ENCODE peak calls at places on chromosomes 6 and 20, in ten cellular contexts. D, O, B, K, L, I, J, S, A and T are unnamed samples.

GRCh38 chr6:169723991-169724553 is at the start of gene PHF10:
- DNase-seq in B (no peak), A (peak), K (peak), J (peak), L (peak), I (no peak), O (no peak), D (no peak), S (no peak), T (peak)

GRCh38 chr20:15139522-15139921 is 802.1 kb upstream of the FLRT3 start:
- DNase-seq in A (no peak), D (no peak), S (no peak), L (no peak), J (no peak), O (no peak), I (no peak), B (no peak), K (no peak), T (no peak)

GRCh38 chr6:142058216-142058925 is 74.4 kb upstream of the GJE1 start:
- DNase-seq in I (no peak), J (no peak), B (no peak), S (no peak), D (no peak), O (no peak), K (no peak), A (no peak), L (no peak), T (no peak)

GRCh38 chr20:33267691-33268090 is 15.3 kb upstream of the BPIFB1 start:
- DNase-seq in J (no peak), I (no peak), B (no peak), O (no peak), D (no peak), K (no peak), S (no peak), L (no peak), A (no peak), T (no peak)

GRCh38 chr6:133551847-133552331 is 310.7 kb downstream of the EYA4 start:
- DNase-seq in A (no peak), K (peak), O (no peak), B (peak), L (no peak), S (peak), D (peak), J (peak), I (no peak), T (no peak)

GRCh38 chr6:116971959-116972358 is 94.9 kb downstream of the RFX6 start:
- DNase-seq in L (no peak), K (peak), A (peak), D (no peak), B (peak), O (no peak), J (peak), S (no peak), I (peak), T (no peak)

GRCh38 chr6:73798592-73798991 is 102.6 kb downstream of the CD109 start:
- DNase-seq in K (no peak), I (no peak), S (peak), B (peak), J (peak), O (no peak), L (peak), D (peak), A (no peak), T (no peak)

GRCh38 chr6:46507426-46507825 is 16.2 kb upstream of the RCAN2 start:
- DNase-seq in S (no peak), I (no peak), L (no peak), D (no peak), B (no peak), J (no peak), A (no peak), O (no peak), K (no peak), T (no peak)

GRCh38 chr6:27814665-27815424 is 97.4 kb downstream of the OR2B2 start:
- DNase-seq in O (peak), B (peak), A (peak), K (peak), J (peak), L (peak), S (peak), I (peak), D (peak), T (peak)

GRCh38 chr6:96562886-96563285 is at the start of gene FHL5:
- DNase-seq in D (no peak), I (no peak), O (no peak), S (no peak), K (no peak), A (no peak), B (peak), L (no peak), J (no peak), T (no peak)

GRCh38 chr20:52748235-52748950 is 223.8 kb upstream of the TSHZ2 start:
- DNase-seq in K (no peak), J (no peak), B (no peak), S (no peak), I (no peak), O (no peak), D (peak), A (no peak), L (no peak), T (no peak)

GRCh38 chr6:108736832-108737231 is 111.4 kb upstream of the ARMC2 start:
- DNase-seq in S (no peak), K (no peak), L (no peak), I (peak), B (peak), D (no peak), J (peak), A (no peak), O (no peak), T (no peak)

GRCh38 chr6:144500886-144501285 is 215.8 kb downstream of the UTRN start:
- DNase-seq in L (no peak), B (peak), I (no peak), A (no peak), S (no peak), J (no peak), D (no peak), K (no peak), O (no peak), T (no peak)

GRCh38 chr6:139666284-139666683 is 291.8 kb upstream of the CITED2 start:
- DNase-seq in A (no peak), J (no peak), K (no peak), I (no peak), S (no peak), L (no peak), O (no peak), B (no peak), D (no peak), T (no peak)

GRCh38 chr6:105209950-105210706 is 30.3 kb upstream of the POPDC3 start:
- DNase-seq in O (no peak), A (no peak), D (no peak), B (peak), K (no peak), L (no peak), J (peak), S (peak), I (no peak), T (no peak)

GRCh38 chr6:56699066-56699654 is 56.5 kb upstream of the DST start:
- DNase-seq in L (no peak), A (no peak), O (no peak), I (no peak), B (peak), K (no peak), S (no peak), J (peak), D (no peak), T (no peak)